ENCODE peak calls at places on chromosome 22, in six cellular contexts. One of them, this sample, is unnamed.
A peak's percentile ranks its signal among the peaks of the same experiment; 100 is the strongest.

GRCh38 chr22:35264986-35265385 is 7.7 kb downstream of the HMGXB4 start:
- DNase-seq in fibroblast of lung: no peak
- DNase-seq in ovary: no peak
- DNase-seq in substantia nigra: no peak
- DNase-seq in transverse colon: no peak
- DNase-seq in left ventricle myocardium inferior: no peak
- DNase-seq in this sample: no peak

GRCh38 chr22:35957589-35957988 is 71.0 kb downstream of the RBFOX2 start:
- DNase-seq in ovary: no peak
- DNase-seq in substantia nigra: no peak
- DNase-seq in fibroblast of lung: no peak
- DNase-seq in transverse colon: no peak
- DNase-seq in left ventricle myocardium inferior: no peak
- DNase-seq in this sample: no peak

GRCh38 chr22:23713696-23714595 is 23.1 kb downstream of the RGL4 start:
- DNase-seq in ovary: no peak
- DNase-seq in fibroblast of lung: no peak
- DNase-seq in transverse colon: no peak
- DNase-seq in substantia nigra: no peak
- DNase-seq in left ventricle myocardium inferior: no peak
- DNase-seq in this sample: no peak

GRCh38 chr22:36373258-36373579 is 14.5 kb downstream of the MYH9 start:
- DNase-seq in ovary: no peak
- DNase-seq in fibroblast of lung: no peak
- DNase-seq in substantia nigra: no peak
- DNase-seq in left ventricle myocardium inferior: peak; percentile 60
- DNase-seq in transverse colon: no peak
- DNase-seq in this sample: peak; percentile 87

GRCh38 chr22:29661355-29661754 is 57.9 kb downstream of the NF2 start:
- DNase-seq in left ventricle myocardium inferior: no peak
- DNase-seq in fibroblast of lung: peak; percentile 71
- DNase-seq in transverse colon: no peak
- DNase-seq in ovary: no peak
- DNase-seq in substantia nigra: no peak
- DNase-seq in this sample: no peak

GRCh38 chr22:45934659-45935341 is 42.2 kb downstream of the WNT7B start:
- DNase-seq in ovary: no peak
- DNase-seq in fibroblast of lung: peak; percentile 40
- DNase-seq in substantia nigra: no peak
- DNase-seq in transverse colon: no peak
- DNase-seq in left ventricle myocardium inferior: no peak
- DNase-seq in this sample: no peak

GRCh38 chr22:46625843-46626349 is 5.7 kb downstream of the GRAMD4 start:
- DNase-seq in fibroblast of lung: no peak
- DNase-seq in transverse colon: no peak
- DNase-seq in left ventricle myocardium inferior: no peak
- DNase-seq in ovary: no peak
- DNase-seq in substantia nigra: no peak
- DNase-seq in this sample: no peak

GRCh38 chr22:48118654-48119053 is 1356.2 kb downstream of the TBC1D22A start:
- DNase-seq in left ventricle myocardium inferior: no peak
- DNase-seq in substantia nigra: no peak
- DNase-seq in fibroblast of lung: no peak
- DNase-seq in ovary: no peak
- DNase-seq in transverse colon: no peak
- DNase-seq in this sample: no peak

GRCh38 chr22:47394504-47395440 is 632.3 kb downstream of the TBC1D22A start:
- DNase-seq in fibroblast of lung: no peak
- DNase-seq in ovary: no peak
- DNase-seq in left ventricle myocardium inferior: no peak
- DNase-seq in substantia nigra: no peak
- DNase-seq in transverse colon: no peak
- DNase-seq in this sample: no peak

GRCh38 chr22:30838111-30838510 is 130.5 kb downstream of the MORC2 start:
- DNase-seq in transverse colon: no peak
- DNase-seq in left ventricle myocardium inferior: no peak
- DNase-seq in substantia nigra: no peak
- DNase-seq in fibroblast of lung: peak; percentile 14
- DNase-seq in ovary: no peak
- DNase-seq in this sample: no peak

GRCh38 chr22:24190566-24191208 is 9.4 kb downstream of the SUSD2 start:
- DNase-seq in fibroblast of lung: no peak
- DNase-seq in left ventricle myocardium inferior: peak; percentile 13
- DNase-seq in transverse colon: no peak
- DNase-seq in substantia nigra: no peak
- DNase-seq in ovary: no peak
- DNase-seq in this sample: no peak

GRCh38 chr22:29617922-29618629 is 14.6 kb downstream of the NF2 start:
- DNase-seq in fibroblast of lung: peak; percentile 57
- DNase-seq in transverse colon: no peak
- DNase-seq in ovary: no peak
- DNase-seq in left ventricle myocardium inferior: no peak
- DNase-seq in substantia nigra: no peak
- DNase-seq in this sample: no peak

GRCh38 chr22:35842954-35843353 is 125.3 kb downstream of the APOL5 start:
- DNase-seq in substantia nigra: no peak
- DNase-seq in ovary: no peak
- DNase-seq in fibroblast of lung: peak; percentile 54
- DNase-seq in transverse colon: no peak
- DNase-seq in left ventricle myocardium inferior: no peak
- DNase-seq in this sample: no peak

GRCh38 chr22:26707581-26707980 is 50.2 kb downstream of the MIAT start:
- DNase-seq in left ventricle myocardium inferior: no peak
- DNase-seq in substantia nigra: no peak
- DNase-seq in fibroblast of lung: no peak
- DNase-seq in transverse colon: no peak
- DNase-seq in ovary: no peak
- DNase-seq in this sample: no peak

GRCh38 chr22:44995715-44996114 is 14.1 kb downstream of the PHF21B start:
- DNase-seq in ovary: no peak
- DNase-seq in left ventricle myocardium inferior: no peak
- DNase-seq in transverse colon: no peak
- DNase-seq in substantia nigra: no peak
- DNase-seq in fibroblast of lung: no peak
- DNase-seq in this sample: no peak

GRCh38 chr22:26587991-26588613 is 1.8 kb downstream of the TPST2 start:
- DNase-seq in fibroblast of lung: no peak
- DNase-seq in substantia nigra: no peak
- DNase-seq in ovary: no peak
- DNase-seq in left ventricle myocardium inferior: no peak
- DNase-seq in transverse colon: no peak
- DNase-seq in this sample: no peak

GRCh38 chr22:30423296-30423958 is 2.1 kb upstream of the MTFP1 start:
- DNase-seq in transverse colon: peak; percentile 56
- DNase-seq in ovary: no peak
- DNase-seq in left ventricle myocardium inferior: peak; percentile 74
- DNase-seq in fibroblast of lung: no peak
- DNase-seq in substantia nigra: peak; percentile 80
- DNase-seq in this sample: peak; percentile 78

GRCh38 chr22:24951942-24952836 is at the start of gene KIAA1671:
- DNase-seq in transverse colon: peak; percentile 91
- DNase-seq in ovary: peak; percentile 89
- DNase-seq in left ventricle myocardium inferior: peak; percentile 85
- DNase-seq in fibroblast of lung: peak; percentile 48
- DNase-seq in substantia nigra: peak; percentile 47
- DNase-seq in this sample: peak; percentile 87

GRCh38 chr22:31248965-31249940 is 37.2 kb downstream of the LIMK2 start:
- DNase-seq in left ventricle myocardium inferior: no peak
- DNase-seq in transverse colon: no peak
- DNase-seq in substantia nigra: peak; percentile 31
- DNase-seq in fibroblast of lung: no peak
- DNase-seq in ovary: peak; percentile 38
- DNase-seq in this sample: no peak

GRCh38 chr22:45181766-45182165 is 18.0 kb downstream of the NUP50 start:
- DNase-seq in left ventricle myocardium inferior: no peak
- DNase-seq in ovary: no peak
- DNase-seq in transverse colon: no peak
- DNase-seq in substantia nigra: no peak
- DNase-seq in fibroblast of lung: no peak
- DNase-seq in this sample: no peak

GRCh38 chr22:29635734-29636357 is 32.4 kb downstream of the NF2 start:
- DNase-seq in left ventricle myocardium inferior: no peak
- DNase-seq in ovary: no peak
- DNase-seq in transverse colon: no peak
- DNase-seq in substantia nigra: no peak
- DNase-seq in fibroblast of lung: peak; percentile 79
- DNase-seq in this sample: no peak

GRCh38 chr22:29032584-29032983 is 29.0 kb downstream of the C22orf31 start:
- DNase-seq in ovary: no peak
- DNase-seq in fibroblast of lung: peak; percentile 34
- DNase-seq in substantia nigra: no peak
- DNase-seq in left ventricle myocardium inferior: no peak
- DNase-seq in transverse colon: no peak
- DNase-seq in this sample: no peak

GRCh38 chr22:23215294-23216204 is 35.2 kb downstream of the BCR start:
- DNase-seq in substantia nigra: no peak
- DNase-seq in transverse colon: no peak
- DNase-seq in left ventricle myocardium inferior: no peak
- DNase-seq in fibroblast of lung: no peak
- DNase-seq in ovary: no peak
- DNase-seq in this sample: peak; percentile 37

GRCh38 chr22:23376256-23376655 is 195.9 kb downstream of the BCR start:
- DNase-seq in substantia nigra: no peak
- DNase-seq in fibroblast of lung: no peak
- DNase-seq in ovary: no peak
- DNase-seq in left ventricle myocardium inferior: no peak
- DNase-seq in transverse colon: peak; percentile 55
- DNase-seq in this sample: no peak

GRCh38 chr22:24175160-24175808 is 6.0 kb upstream of the SUSD2 start:
- DNase-seq in transverse colon: peak; percentile 85
- DNase-seq in fibroblast of lung: peak; percentile 78
- DNase-seq in left ventricle myocardium inferior: peak; percentile 85
- DNase-seq in ovary: peak; percentile 86
- DNase-seq in substantia nigra: no peak
- DNase-seq in this sample: peak; percentile 86

GRCh38 chr22:49885881-49886280 is 32.2 kb downstream of the ZBED4 start:
- DNase-seq in fibroblast of lung: no peak
- DNase-seq in ovary: no peak
- DNase-seq in transverse colon: no peak
- DNase-seq in left ventricle myocardium inferior: no peak
- DNase-seq in substantia nigra: no peak
- DNase-seq in this sample: no peak
- H3K27ac ChIP-seq in fibroblast of lung: no peak overlapping the region
- H3K27ac ChIP-seq in ovary: no peak overlapping the region
- H3K27ac ChIP-seq in transverse colon: no peak overlapping the region
- H3K27ac ChIP-seq in left ventricle myocardium inferior: no peak overlapping the region
- H3K27ac ChIP-seq in substantia nigra: no peak overlapping the region
- H3K27ac ChIP-seq in this sample: no peak overlapping the region

GRCh38 chr22:17844150-17844549 is 69.9 kb upstream of the BID start:
- DNase-seq in ovary: no peak
- DNase-seq in fibroblast of lung: no peak
- DNase-seq in left ventricle myocardium inferior: no peak
- DNase-seq in transverse colon: no peak
- DNase-seq in substantia nigra: no peak
- DNase-seq in this sample: no peak

GRCh38 chr22:17842386-17842785 is 68.1 kb upstream of the BID start:
- DNase-seq in fibroblast of lung: no peak
- DNase-seq in ovary: peak; percentile 78
- DNase-seq in left ventricle myocardium inferior: no peak
- DNase-seq in transverse colon: peak; percentile 62
- DNase-seq in substantia nigra: no peak
- DNase-seq in this sample: no peak

GRCh38 chr22:17845340-17845739 is 71.1 kb upstream of the BID start:
- DNase-seq in ovary: no peak
- DNase-seq in substantia nigra: no peak
- DNase-seq in left ventricle myocardium inferior: no peak
- DNase-seq in transverse colon: no peak
- DNase-seq in fibroblast of lung: no peak
- DNase-seq in this sample: no peak

GRCh38 chr22:17841836-17842235 is 67.6 kb upstream of the BID start:
- DNase-seq in ovary: no peak
- DNase-seq in fibroblast of lung: no peak
- DNase-seq in left ventricle myocardium inferior: no peak
- DNase-seq in transverse colon: no peak
- DNase-seq in substantia nigra: no peak
- DNase-seq in this sample: no peak

DNA sequence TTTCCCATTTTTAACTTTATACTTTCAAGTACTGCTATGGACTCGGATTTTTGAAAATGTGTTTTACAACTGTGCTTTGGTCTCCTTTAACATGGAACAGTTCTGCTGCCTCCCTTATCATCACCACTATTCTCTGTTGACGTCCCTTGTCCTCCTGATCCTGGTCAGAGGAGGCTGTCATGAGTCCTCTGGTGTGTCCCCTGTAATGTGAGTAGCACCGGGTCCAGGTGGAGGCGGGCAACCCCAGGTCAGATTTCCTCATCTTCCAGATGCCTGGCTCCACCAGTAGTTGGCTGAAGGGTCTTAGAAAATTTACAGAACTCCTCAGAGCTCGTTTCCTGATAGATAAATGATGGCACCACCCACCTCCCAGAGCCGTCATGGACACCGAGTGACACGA is 68.9 kb upstream of the BID start:
- DNase-seq in transverse colon: no peak
- DNase-seq in left ventricle myocardium inferior: no peak
- DNase-seq in ovary: no peak
- DNase-seq in substantia nigra: no peak
- DNase-seq in fibroblast of lung: no peak
- DNase-seq in this sample: no peak
- H3K27ac ChIP-seq in transverse colon: peak overlapping the region; percentile 6
- H3K27ac ChIP-seq in left ventricle myocardium inferior: peak overlapping the region; percentile 78
- H3K27ac ChIP-seq in ovary: no peak overlapping the region
- H3K27ac ChIP-seq in substantia nigra: no peak overlapping the region
- H3K27ac ChIP-seq in fibroblast of lung: no peak overlapping the region
- H3K27ac ChIP-seq in this sample: no peak overlapping the region

GRCh38 chr22:40633036-40633435 is 3.5 kb downstream of the MRTFA start:
- DNase-seq in ovary: no peak
- DNase-seq in substantia nigra: no peak
- DNase-seq in fibroblast of lung: no peak
- DNase-seq in left ventricle myocardium inferior: no peak
- DNase-seq in transverse colon: no peak
- DNase-seq in this sample: no peak

GRCh38 chr22:40635008-40635939 is 1.2 kb downstream of the MRTFA start:
- DNase-seq in fibroblast of lung: peak; percentile 56
- DNase-seq in substantia nigra: no peak
- DNase-seq in left ventricle myocardium inferior: peak; percentile 63
- DNase-seq in ovary: peak; percentile 65
- DNase-seq in transverse colon: no peak
- DNase-seq in this sample: no peak

GRCh38 chr22:40635940-40636379 is 559 bp downstream of the MRTFA start:
- DNase-seq in substantia nigra: no peak
- DNase-seq in fibroblast of lung: no peak
- DNase-seq in left ventricle myocardium inferior: no peak
- DNase-seq in transverse colon: peak; percentile 33
- DNase-seq in ovary: peak; percentile 50
- DNase-seq in this sample: peak; percentile 50

GRCh38 chr22:40636380-40637180 is at the start of gene MRTFA:
- DNase-seq in left ventricle myocardium inferior: peak; percentile 100
- DNase-seq in fibroblast of lung: peak; percentile 100
- DNase-seq in ovary: peak; percentile 100
- DNase-seq in substantia nigra: peak; percentile 99
- DNase-seq in transverse colon: peak; percentile 100
- DNase-seq in this sample: peak; percentile 100

GRCh38 chr22:40634119-40634903 is 2.2 kb downstream of the MRTFA start:
- DNase-seq in left ventricle myocardium inferior: no peak
- DNase-seq in transverse colon: no peak
- DNase-seq in fibroblast of lung: no peak
- DNase-seq in ovary: no peak
- DNase-seq in substantia nigra: no peak
- DNase-seq in this sample: no peak
- H3K27ac ChIP-seq in left ventricle myocardium inferior: peak overlapping the region; percentile 93
- H3K27ac ChIP-seq in transverse colon: no peak overlapping the region
- H3K27ac ChIP-seq in fibroblast of lung: peak overlapping the region; percentile 92
- H3K27ac ChIP-seq in ovary: no peak overlapping the region
- H3K27ac ChIP-seq in substantia nigra: no peak overlapping the region
- H3K27ac ChIP-seq in this sample: no peak overlapping the region

GRCh38 chr22:21755855-21756284 is 20.3 kb upstream of the YPEL1 start:
- DNase-seq in transverse colon: no peak
- DNase-seq in left ventricle myocardium inferior: no peak
- DNase-seq in fibroblast of lung: peak; percentile 65
- DNase-seq in ovary: no peak
- DNase-seq in substantia nigra: no peak
- DNase-seq in this sample: no peak
- H3K27ac ChIP-seq in transverse colon: no peak overlapping the region
- H3K27ac ChIP-seq in left ventricle myocardium inferior: no peak overlapping the region
- H3K27ac ChIP-seq in fibroblast of lung: peak overlapping the region; percentile 42
- H3K27ac ChIP-seq in ovary: no peak overlapping the region
- H3K27ac ChIP-seq in substantia nigra: no peak overlapping the region
- H3K27ac ChIP-seq in this sample: no peak overlapping the region